ENCODE peak calls at places on chromosomes 11 and 22, in four cellular contexts. One of them, this sample, is unnamed.

GRCh38 chr22:41508770-41509170 is 35.5 kb downstream of the POLR3H start:
- DNase-seq in fibroblast of villous mesenchyme: no peak
- DNase-seq in tibial nerve: no peak
- DNase-seq in AG04450: no peak
- DNase-seq in this sample: no peak

GRCh38 chr22:30433773-30434172 is 8.2 kb downstream of the MTFP1 start:
- DNase-seq in AG04450: no peak
- DNase-seq in tibial nerve: no peak
- DNase-seq in fibroblast of villous mesenchyme: no peak
- DNase-seq in this sample: no peak

GRCh38 chr11:18567081-18567480 is 21.5 kb downstream of the UEVLD start:
- DNase-seq in tibial nerve: no peak
- DNase-seq in AG04450: no peak
- DNase-seq in fibroblast of villous mesenchyme: no peak
- DNase-seq in this sample: no peak

GRCh38 chr22:25656724-25657123 is 85.3 kb upstream of the MYO18B start:
- DNase-seq in AG04450: no peak
- DNase-seq in fibroblast of villous mesenchyme: no peak
- DNase-seq in tibial nerve: no peak
- DNase-seq in this sample: no peak

GRCh38 chr11:17954395-17955252 is 58.2 kb downstream of the SERGEF start:
- DNase-seq in AG04450: no peak
- DNase-seq in fibroblast of villous mesenchyme: no peak
- DNase-seq in tibial nerve: no peak
- DNase-seq in this sample: no peak

GRCh38 chr11:2428322-2428795 is 16.0 kb downstream of the TRPM5 start:
- DNase-seq in tibial nerve: peak; percentile 87
- DNase-seq in AG04450: no peak
- DNase-seq in fibroblast of villous mesenchyme: peak; percentile 53
- DNase-seq in this sample: no peak

GRCh38 chr11:77300695-77301094 is 791 bp downstream of the GDPD4 start:
- DNase-seq in AG04450: no peak
- DNase-seq in fibroblast of villous mesenchyme: no peak
- DNase-seq in tibial nerve: no peak
- DNase-seq in this sample: no peak

GRCh38 chr22:29073618-29074275 is 912 bp downstream of the KREMEN1 start:
- DNase-seq in tibial nerve: peak; percentile 26
- DNase-seq in fibroblast of villous mesenchyme: peak; percentile 39
- DNase-seq in AG04450: no peak
- DNase-seq in this sample: no peak

GRCh38 chr11:61273151-61274078 is 21.7 kb downstream of the VWCE start:
- DNase-seq in fibroblast of villous mesenchyme: no peak
- DNase-seq in AG04450: no peak
- DNase-seq in tibial nerve: no peak
- DNase-seq in this sample: no peak

GRCh38 chr11:1873048-1873812 is 18.5 kb downstream of the PRR33 start:
- DNase-seq in tibial nerve: peak; percentile 54
- DNase-seq in AG04450: no peak
- DNase-seq in fibroblast of villous mesenchyme: peak; percentile 47
- DNase-seq in this sample: no peak

GRCh38 chr22:29816128-29816527 is 21.9 kb downstream of the ASCC2 start:
- DNase-seq in AG04450: no peak
- DNase-seq in fibroblast of villous mesenchyme: no peak
- DNase-seq in tibial nerve: no peak
- DNase-seq in this sample: no peak

GRCh38 chr22:39353346-39353745 is 3.6 kb downstream of the SYNGR1 start:
- DNase-seq in AG04450: no peak
- DNase-seq in tibial nerve: no peak
- DNase-seq in fibroblast of villous mesenchyme: no peak
- DNase-seq in this sample: no peak

GRCh38 chr22:44676441-44677298 is 25.3 kb upstream of the PRR5 start:
- DNase-seq in AG04450: no peak
- DNase-seq in fibroblast of villous mesenchyme: peak; percentile 62
- DNase-seq in tibial nerve: no peak
- DNase-seq in this sample: no peak

GRCh38 chr11:108890482-108891092 is 225.7 kb downstream of the DDX10 start:
- DNase-seq in AG04450: no peak
- DNase-seq in fibroblast of villous mesenchyme: no peak
- DNase-seq in tibial nerve: no peak
- DNase-seq in this sample: no peak

GRCh38 chr22:28441720-28442263 is 237.8 kb downstream of the TTC28 start:
- DNase-seq in tibial nerve: no peak
- DNase-seq in fibroblast of villous mesenchyme: peak; percentile 61
- DNase-seq in AG04450: no peak
- DNase-seq in this sample: no peak

GRCh38 chr11:63939351-63939920 is 634 bp downstream of the NAA40 start:
- DNase-seq in fibroblast of villous mesenchyme: peak; percentile 44
- DNase-seq in AG04450: no peak
- DNase-seq in tibial nerve: no peak
- DNase-seq in this sample: no peak

GRCh38 chr11:70065318-70066135 is 12.6 kb upstream of the ANO1 start:
- DNase-seq in tibial nerve: no peak
- DNase-seq in fibroblast of villous mesenchyme: no peak
- DNase-seq in AG04450: no peak
- DNase-seq in this sample: no peak

GRCh38 chr11:63839508-63840355 is 822 bp downstream of the MARK2 start:
- DNase-seq in AG04450: no peak
- DNase-seq in tibial nerve: peak; percentile 24
- DNase-seq in fibroblast of villous mesenchyme: no peak
- DNase-seq in this sample: no peak

GRCh38 chr11:1771273-1771672 is 7.5 kb upstream of the CTSD start:
- DNase-seq in AG04450: no peak
- DNase-seq in tibial nerve: no peak
- DNase-seq in fibroblast of villous mesenchyme: no peak
- DNase-seq in this sample: no peak

GRCh38 chr22:40416267-40416570 is 45.8 kb downstream of the SGSM3 start:
- DNase-seq in fibroblast of villous mesenchyme: no peak
- DNase-seq in AG04450: no peak
- DNase-seq in tibial nerve: no peak
- DNase-seq in this sample: no peak

GRCh38 chr11:62547691-62548281 is 1.2 kb upstream of the AHNAK start:
- DNase-seq in AG04450: no peak
- DNase-seq in tibial nerve: no peak
- DNase-seq in fibroblast of villous mesenchyme: no peak
- DNase-seq in this sample: no peak

DNA sequence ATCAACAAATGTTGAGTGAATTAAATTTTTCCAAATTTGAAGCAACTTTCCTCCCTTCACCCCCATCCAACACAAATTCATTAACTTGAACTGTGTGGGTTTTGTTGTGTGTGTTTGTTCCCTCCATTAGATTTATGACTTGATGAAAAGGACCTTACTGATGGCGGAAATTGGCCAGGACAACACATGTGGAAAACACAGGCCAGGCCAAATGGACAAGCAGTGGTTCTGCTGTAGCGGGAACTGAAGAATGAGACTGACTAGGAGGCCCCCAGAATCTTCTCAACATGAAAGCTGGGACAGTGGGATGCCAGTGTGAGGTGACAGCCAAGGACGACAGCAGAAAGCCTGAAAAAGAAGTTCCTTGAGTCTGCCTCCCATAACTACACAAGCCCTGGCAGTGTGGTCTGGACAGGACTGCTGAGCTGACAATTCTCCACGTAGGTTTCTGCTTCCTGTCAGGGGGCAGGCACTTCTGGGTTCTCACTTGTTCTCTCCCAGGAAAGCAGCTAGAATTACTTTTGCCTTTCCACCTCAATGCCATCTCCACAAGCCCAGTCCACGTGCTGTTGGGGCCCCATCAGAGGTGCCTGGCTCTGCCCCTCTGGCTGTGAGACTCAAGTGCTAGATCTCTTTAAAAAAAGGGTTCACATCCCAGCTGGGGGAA is 94.3 kb downstream of the ETS1 start:
- DNase-seq in tibial nerve: no peak
- DNase-seq in fibroblast of villous mesenchyme: no peak
- DNase-seq in AG04450: no peak
- DNase-seq in this sample: no peak
- H3K4me3 ChIP-seq in tibial nerve: no peak overlapping the region
- H3K4me3 ChIP-seq in fibroblast of villous mesenchyme: no peak overlapping the region
- H3K4me3 ChIP-seq in AG04450: no peak overlapping the region
- H3K4me3 ChIP-seq in this sample: no peak overlapping the region

GRCh38 chr11:3644817-3645235 is at the start of gene ART1:
- DNase-seq in AG04450: no peak
- DNase-seq in fibroblast of villous mesenchyme: no peak
- DNase-seq in tibial nerve: no peak
- DNase-seq in this sample: no peak
- TF ChIP-seq CTCF in AG04450: no peak
- TF ChIP-seq CTCF in fibroblast of villous mesenchyme: no peak
- TF ChIP-seq CTCF in tibial nerve: no peak
- TF ChIP-seq CTCF in this sample: no peak

GRCh38 chr22:19757140-19757984 is 3.2 kb upstream of the TBX1 start:
- DNase-seq in tibial nerve: no peak
- DNase-seq in AG04450: no peak
- DNase-seq in fibroblast of villous mesenchyme: no peak
- DNase-seq in this sample: no peak

GRCh38 chr22:19755722-19756287 is 4.8 kb upstream of the TBX1 start:
- DNase-seq in AG04450: no peak
- DNase-seq in tibial nerve: no peak
- DNase-seq in fibroblast of villous mesenchyme: no peak
- DNase-seq in this sample: no peak

GRCh38 chr22:19755145-19755710 is 5.3 kb upstream of the TBX1 start:
- DNase-seq in fibroblast of villous mesenchyme: no peak
- DNase-seq in AG04450: no peak
- DNase-seq in tibial nerve: no peak
- DNase-seq in this sample: no peak

GRCh38 chr22:19757985-19758895 is 2.3 kb upstream of the TBX1 start:
- DNase-seq in AG04450: no peak
- DNase-seq in tibial nerve: no peak
- DNase-seq in fibroblast of villous mesenchyme: no peak
- DNase-seq in this sample: no peak

DNA sequence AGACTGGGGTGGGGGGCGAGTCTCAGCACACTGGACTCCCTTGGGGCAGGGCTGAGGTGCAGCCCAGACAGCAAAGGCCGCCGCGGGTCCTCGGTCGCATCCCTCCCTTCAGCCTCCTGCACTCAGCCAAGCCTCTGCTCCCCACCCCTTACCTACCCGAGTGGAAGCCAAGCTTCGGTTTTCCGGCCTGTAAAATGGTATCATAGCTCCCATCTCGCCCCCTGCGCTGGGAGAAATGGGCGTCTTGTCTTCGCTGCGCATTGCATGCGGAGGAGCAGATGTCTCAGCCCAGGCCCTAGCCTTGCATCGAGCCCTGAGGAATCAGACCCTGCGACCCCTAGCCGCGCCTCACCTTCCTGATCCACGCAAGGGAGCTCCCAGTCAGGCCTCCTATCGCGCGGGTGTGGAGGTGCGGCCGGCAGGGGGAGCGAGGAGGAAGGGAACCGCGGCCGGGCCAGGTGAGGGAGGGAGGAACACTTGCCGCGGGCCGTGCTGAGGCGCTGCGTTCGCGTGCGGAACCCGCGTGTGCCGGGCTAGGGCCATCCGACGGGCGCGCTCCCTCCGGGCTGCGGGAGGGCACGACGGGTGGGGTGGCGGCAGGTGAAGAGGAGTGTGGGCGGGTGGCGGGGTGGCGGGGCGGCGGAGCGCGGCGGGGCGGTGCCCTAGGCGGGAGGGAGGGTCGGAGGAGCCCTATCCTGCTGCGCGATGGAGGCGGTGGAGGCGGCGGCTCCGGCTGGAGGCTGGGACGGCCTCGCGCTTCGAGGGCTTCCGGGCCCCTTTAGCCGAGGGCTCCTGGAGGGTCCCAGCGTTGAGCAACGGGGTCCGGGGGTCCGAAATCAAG is 4.1 kb upstream of the TBX1 start:
- DNase-seq in tibial nerve: peak; percentile 24
- DNase-seq in AG04450: no peak
- DNase-seq in fibroblast of villous mesenchyme: peak; percentile 42
- DNase-seq in this sample: no peak
- H3K4me3 ChIP-seq in tibial nerve: peak overlapping the region; percentile 31
- H3K4me3 ChIP-seq in AG04450: no peak overlapping the region
- H3K4me3 ChIP-seq in fibroblast of villous mesenchyme: no peak overlapping the region
- H3K4me3 ChIP-seq in this sample: no peak overlapping the region

GRCh38 chr11:14184548-14184947 is 174.4 kb downstream of the RRAS2 start:
- DNase-seq in tibial nerve: no peak
- DNase-seq in AG04450: no peak
- DNase-seq in fibroblast of villous mesenchyme: no peak
- DNase-seq in this sample: no peak

GRCh38 chr11:14186376-14186775 is 172.6 kb downstream of the RRAS2 start:
- DNase-seq in fibroblast of villous mesenchyme: no peak
- DNase-seq in tibial nerve: no peak
- DNase-seq in AG04450: no peak
- DNase-seq in this sample: no peak

GRCh38 chr11:14182833-14183340 is 176.1 kb downstream of the RRAS2 start:
- DNase-seq in AG04450: no peak
- DNase-seq in fibroblast of villous mesenchyme: no peak
- DNase-seq in tibial nerve: no peak
- DNase-seq in this sample: no peak

GRCh38 chr11:14185461-14185860 is 173.5 kb downstream of the RRAS2 start:
- DNase-seq in tibial nerve: no peak
- DNase-seq in AG04450: no peak
- DNase-seq in fibroblast of villous mesenchyme: no peak
- DNase-seq in this sample: no peak

GRCh38 chr11:14183973-14184372 is 175.0 kb downstream of the RRAS2 start:
- DNase-seq in AG04450: no peak
- DNase-seq in fibroblast of villous mesenchyme: no peak
- DNase-seq in tibial nerve: no peak
- DNase-seq in this sample: no peak
- TF ChIP-seq CTCF in AG04450: no peak
- TF ChIP-seq CTCF in fibroblast of villous mesenchyme: no peak
- TF ChIP-seq CTCF in tibial nerve: no peak
- TF ChIP-seq CTCF in this sample: no peak

GRCh38 chr11:36703055-36703404 is 105.0 kb upstream of the RAG2 start:
- DNase-seq in AG04450: no peak
- DNase-seq in tibial nerve: no peak
- DNase-seq in fibroblast of villous mesenchyme: no peak
- DNase-seq in this sample: no peak
- H3K4me3 ChIP-seq in AG04450: no peak overlapping the region
- H3K4me3 ChIP-seq in tibial nerve: no peak overlapping the region
- H3K4me3 ChIP-seq in fibroblast of villous mesenchyme: no peak overlapping the region
- H3K4me3 ChIP-seq in this sample: no peak overlapping the region

GRCh38 chr22:19884954-19885751 is 30.5 kb upstream of the GNB1L start:
- DNase-seq in fibroblast of villous mesenchyme: no peak
- DNase-seq in tibial nerve: no peak
- DNase-seq in AG04450: no peak
- DNase-seq in this sample: no peak

GRCh38 chr22:19884161-19884953 is 29.7 kb upstream of the GNB1L start:
- DNase-seq in fibroblast of villous mesenchyme: no peak
- DNase-seq in AG04450: no peak
- DNase-seq in tibial nerve: no peak
- DNase-seq in this sample: no peak

GRCh38 chr22:19879996-19880785 is 25.5 kb upstream of the GNB1L start:
- DNase-seq in tibial nerve: no peak
- DNase-seq in AG04450: no peak
- DNase-seq in fibroblast of villous mesenchyme: no peak
- DNase-seq in this sample: no peak

GRCh38 chr22:19880786-19881569 is 26.3 kb upstream of the GNB1L start:
- DNase-seq in tibial nerve: peak; percentile 38
- DNase-seq in fibroblast of villous mesenchyme: peak; percentile 93
- DNase-seq in AG04450: peak; percentile 87
- DNase-seq in this sample: peak; percentile 68

GRCh38 chr22:19882446-19883381 is 28.0 kb upstream of the GNB1L start:
- DNase-seq in AG04450: no peak
- DNase-seq in fibroblast of villous mesenchyme: no peak
- DNase-seq in tibial nerve: no peak
- DNase-seq in this sample: no peak
- TF ChIP-seq CTCF in AG04450: no peak
- TF ChIP-seq CTCF in fibroblast of villous mesenchyme: no peak
- TF ChIP-seq CTCF in tibial nerve: no peak
- TF ChIP-seq CTCF in this sample: no peak